ENCODE peak calls at places on chromosomes 13 and 19, in seven cellular contexts. One of them, this sample, is unnamed.

GRCh38 chr19:19160489-19161035 is 9.5 kb downstream of the MEF2B start:
- DNase-seq in IMR-90: no peak
- DNase-seq in trophoblast cell: no peak
- DNase-seq in neuronal stem cell: no peak
- DNase-seq in H9: no peak
- DNase-seq in H1: peak; percentile 76
- DNase-seq in mesenchymal stem cell: no peak
- DNase-seq in this sample: no peak

GRCh38 chr13:61410266-61410665 is 5.4 kb downstream of the PCDH20 start:
- DNase-seq in IMR-90: no peak
- DNase-seq in trophoblast cell: no peak
- DNase-seq in neuronal stem cell: no peak
- DNase-seq in H9: no peak
- DNase-seq in H1: no peak
- DNase-seq in mesenchymal stem cell: no peak
- DNase-seq in this sample: no peak

GRCh38 chr19:7083076-7083956 is 13.8 kb downstream of the ZNF557 start:
- DNase-seq in IMR-90: peak; percentile 38
- DNase-seq in trophoblast cell: no peak
- DNase-seq in neuronal stem cell: no peak
- DNase-seq in H9: no peak
- DNase-seq in H1: no peak
- DNase-seq in mesenchymal stem cell: peak; percentile 34
- DNase-seq in this sample: peak; percentile 70

GRCh38 chr19:3276341-3276799 is 51.9 kb downstream of the CELF5 start:
- DNase-seq in IMR-90: no peak
- DNase-seq in trophoblast cell: peak; percentile 14
- DNase-seq in neuronal stem cell: no peak
- DNase-seq in H9: peak; percentile 99
- DNase-seq in H1: peak; percentile 94
- DNase-seq in mesenchymal stem cell: no peak
- DNase-seq in this sample: no peak

GRCh38 chr19:6802336-6803035 is 30.0 kb downstream of the VAV1 start:
- DNase-seq in IMR-90: no peak
- DNase-seq in trophoblast cell: peak; percentile 37
- DNase-seq in neuronal stem cell: no peak
- DNase-seq in H9: peak; percentile 54
- DNase-seq in H1: no peak
- DNase-seq in mesenchymal stem cell: no peak
- DNase-seq in this sample: peak; percentile 21

GRCh38 chr19:3061214-3062161 is 807 bp downstream of the TLE5 start:
- DNase-seq in IMR-90: peak; percentile 17
- DNase-seq in trophoblast cell: no peak
- DNase-seq in neuronal stem cell: no peak
- DNase-seq in H9: no peak
- DNase-seq in H1: no peak
- DNase-seq in mesenchymal stem cell: no peak
- DNase-seq in this sample: no peak

GRCh38 chr13:25752957-25753540 is 298.8 kb downstream of the SHISA2 start:
- DNase-seq in IMR-90: peak; percentile 36
- DNase-seq in trophoblast cell: no peak
- DNase-seq in neuronal stem cell: no peak
- DNase-seq in H9: no peak
- DNase-seq in H1: no peak
- DNase-seq in mesenchymal stem cell: peak; percentile 81
- DNase-seq in this sample: no peak

GRCh38 chr19:6777434-6777833 is 4.9 kb downstream of the VAV1 start:
- DNase-seq in IMR-90: no peak
- DNase-seq in trophoblast cell: no peak
- DNase-seq in neuronal stem cell: no peak
- DNase-seq in H9: no peak
- DNase-seq in H1: no peak
- DNase-seq in mesenchymal stem cell: no peak
- DNase-seq in this sample: no peak

GRCh38 chr19:49468746-49469447 is 5.1 kb upstream of the FLT3LG start:
- DNase-seq in IMR-90: no peak
- DNase-seq in trophoblast cell: peak; percentile 27
- DNase-seq in neuronal stem cell: no peak
- DNase-seq in H9: peak; percentile 94
- DNase-seq in H1: peak; percentile 79
- DNase-seq in mesenchymal stem cell: peak; percentile 17
- DNase-seq in this sample: peak; percentile 95

GRCh38 chr13:80400164-80400767 is 59.3 kb upstream of the SPRY2 start:
- DNase-seq in IMR-90: no peak
- DNase-seq in trophoblast cell: no peak
- DNase-seq in neuronal stem cell: no peak
- DNase-seq in H9: no peak
- DNase-seq in H1: no peak
- DNase-seq in mesenchymal stem cell: no peak
- DNase-seq in this sample: no peak

GRCh38 chr19:50300814-50301606 is 28.2 kb downstream of the KCNC3 start:
- DNase-seq in IMR-90: peak; percentile 79
- DNase-seq in trophoblast cell: no peak
- DNase-seq in neuronal stem cell: no peak
- DNase-seq in H9: no peak
- DNase-seq in H1: no peak
- DNase-seq in mesenchymal stem cell: peak; percentile 49
- DNase-seq in this sample: no peak

GRCh38 chr19:4866595-4867424 is 657 bp downstream of the PLIN3 start:
- DNase-seq in IMR-90: peak; percentile 28
- DNase-seq in trophoblast cell: no peak
- DNase-seq in neuronal stem cell: peak; percentile 47
- DNase-seq in H9: peak; percentile 59
- DNase-seq in H1: peak; percentile 82
- DNase-seq in mesenchymal stem cell: peak; percentile 66
- DNase-seq in this sample: peak; percentile 58

GRCh38 chr13:50149143-50149703 is 134.0 kb downstream of the KCNRG start:
- DNase-seq in IMR-90: no peak
- DNase-seq in trophoblast cell: no peak
- DNase-seq in neuronal stem cell: no peak
- DNase-seq in H9: no peak
- DNase-seq in H1: no peak
- DNase-seq in mesenchymal stem cell: no peak
- DNase-seq in this sample: no peak

GRCh38 chr13:94548382-94549240 is 47.3 kb downstream of the TGDS start:
- DNase-seq in IMR-90: peak; percentile 29
- DNase-seq in trophoblast cell: no peak
- DNase-seq in neuronal stem cell: no peak
- DNase-seq in H9: peak; percentile 81
- DNase-seq in H1: no peak
- DNase-seq in mesenchymal stem cell: peak; percentile 61
- DNase-seq in this sample: no peak

GRCh38 chr19:55113570-55114039 is 3.8 kb downstream of the PPP1R12C start:
- DNase-seq in IMR-90: peak; percentile 92
- DNase-seq in trophoblast cell: peak; percentile 61
- DNase-seq in neuronal stem cell: peak; percentile 86
- DNase-seq in H9: peak; percentile 86
- DNase-seq in H1: peak; percentile 59
- DNase-seq in mesenchymal stem cell: peak; percentile 99
- DNase-seq in this sample: peak; percentile 99

GRCh38 chr19:52114691-52115090 is 19.1 kb upstream of the ZNF841 start:
- DNase-seq in IMR-90: no peak
- DNase-seq in trophoblast cell: no peak
- DNase-seq in neuronal stem cell: no peak
- DNase-seq in H9: no peak
- DNase-seq in H1: no peak
- DNase-seq in mesenchymal stem cell: no peak
- DNase-seq in this sample: no peak

GRCh38 chr13:48888613-48889012 is 87.1 kb upstream of the FNDC3A start:
- DNase-seq in IMR-90: no peak
- DNase-seq in trophoblast cell: no peak
- DNase-seq in neuronal stem cell: no peak
- DNase-seq in H9: no peak
- DNase-seq in H1: no peak
- DNase-seq in mesenchymal stem cell: no peak
- DNase-seq in this sample: no peak

GRCh38 chr19:44696939-44697669 is 1.8 kb upstream of the CEACAM16 start:
- DNase-seq in IMR-90: no peak
- DNase-seq in trophoblast cell: no peak
- DNase-seq in neuronal stem cell: no peak
- DNase-seq in H9: peak; percentile 62
- DNase-seq in H1: no peak
- DNase-seq in mesenchymal stem cell: no peak
- DNase-seq in this sample: peak; percentile 28

GRCh38 chr19:39352549-39353285 is 10.5 kb downstream of the SAMD4B start:
- DNase-seq in IMR-90: no peak
- DNase-seq in trophoblast cell: no peak
- DNase-seq in neuronal stem cell: no peak
- DNase-seq in H9: no peak
- DNase-seq in H1: no peak
- DNase-seq in mesenchymal stem cell: no peak
- DNase-seq in this sample: no peak
- H3K9ac ChIP-seq in IMR-90: no peak overlapping the region
- H3K9ac ChIP-seq in trophoblast cell: no peak overlapping the region
- H3K9ac ChIP-seq in neuronal stem cell: no peak overlapping the region
- H3K9ac ChIP-seq in H9: no peak overlapping the region
- H3K9ac ChIP-seq in H1: no peak overlapping the region
- H3K9ac ChIP-seq in mesenchymal stem cell: peak overlapping the region; percentile 85
- H3K9ac ChIP-seq in this sample: no peak overlapping the region

GRCh38 chr19:13670846-13671245 is 93.5 kb upstream of the MRI1 start:
- DNase-seq in IMR-90: no peak
- DNase-seq in trophoblast cell: no peak
- DNase-seq in neuronal stem cell: no peak
- DNase-seq in H9: no peak
- DNase-seq in H1: no peak
- DNase-seq in mesenchymal stem cell: no peak
- DNase-seq in this sample: no peak
- H2BK5ac ChIP-seq in IMR-90: no peak overlapping the region
- H2BK5ac ChIP-seq in trophoblast cell: no peak overlapping the region
- H2BK5ac ChIP-seq in neuronal stem cell: no peak overlapping the region
- H2BK5ac ChIP-seq in H9: no peak overlapping the region
- H2BK5ac ChIP-seq in H1: no peak overlapping the region
- H2BK5ac ChIP-seq in mesenchymal stem cell: no peak overlapping the region
- H2BK5ac ChIP-seq in this sample: no peak overlapping the region

GRCh38 chr13:85528578-85529215 is 270.5 kb downstream of the SLITRK6 start:
- DNase-seq in IMR-90: peak; percentile 90
- DNase-seq in trophoblast cell: peak; percentile 4
- DNase-seq in neuronal stem cell: no peak
- DNase-seq in H9: no peak
- DNase-seq in H1: no peak
- DNase-seq in mesenchymal stem cell: peak; percentile 37
- DNase-seq in this sample: peak; percentile 4
- H3K27ac ChIP-seq in IMR-90: peak overlapping the region; percentile 35
- H3K27ac ChIP-seq in trophoblast cell: peak overlapping the region; percentile 96
- H3K27ac ChIP-seq in neuronal stem cell: no peak overlapping the region
- H3K27ac ChIP-seq in H9: no peak overlapping the region
- H3K27ac ChIP-seq in H1: no peak overlapping the region
- H3K27ac ChIP-seq in mesenchymal stem cell: peak overlapping the region; percentile 16
- H3K27ac ChIP-seq in this sample: no peak overlapping the region

GRCh38 chr13:75508002-75508548 is 26.1 kb upstream of the TBC1D4 start:
- DNase-seq in IMR-90: no peak
- DNase-seq in trophoblast cell: no peak
- DNase-seq in neuronal stem cell: no peak
- DNase-seq in H9: no peak
- DNase-seq in H1: no peak
- DNase-seq in mesenchymal stem cell: no peak
- DNase-seq in this sample: no peak

GRCh38 chr13:75505327-75505726 is 23.4 kb upstream of the TBC1D4 start:
- DNase-seq in IMR-90: no peak
- DNase-seq in trophoblast cell: no peak
- DNase-seq in neuronal stem cell: no peak
- DNase-seq in H9: no peak
- DNase-seq in H1: no peak
- DNase-seq in mesenchymal stem cell: no peak
- DNase-seq in this sample: no peak

GRCh38 chr13:75507027-75508001 is 25.3 kb upstream of the TBC1D4 start:
- DNase-seq in IMR-90: no peak
- DNase-seq in trophoblast cell: no peak
- DNase-seq in neuronal stem cell: no peak
- DNase-seq in H9: no peak
- DNase-seq in H1: no peak
- DNase-seq in mesenchymal stem cell: no peak
- DNase-seq in this sample: no peak

GRCh38 chr13:75511226-75511625 is 26.4 kb downstream of the COMMD6 start:
- DNase-seq in IMR-90: no peak
- DNase-seq in trophoblast cell: no peak
- DNase-seq in neuronal stem cell: no peak
- DNase-seq in H9: no peak
- DNase-seq in H1: no peak
- DNase-seq in mesenchymal stem cell: no peak
- DNase-seq in this sample: no peak

DNA sequence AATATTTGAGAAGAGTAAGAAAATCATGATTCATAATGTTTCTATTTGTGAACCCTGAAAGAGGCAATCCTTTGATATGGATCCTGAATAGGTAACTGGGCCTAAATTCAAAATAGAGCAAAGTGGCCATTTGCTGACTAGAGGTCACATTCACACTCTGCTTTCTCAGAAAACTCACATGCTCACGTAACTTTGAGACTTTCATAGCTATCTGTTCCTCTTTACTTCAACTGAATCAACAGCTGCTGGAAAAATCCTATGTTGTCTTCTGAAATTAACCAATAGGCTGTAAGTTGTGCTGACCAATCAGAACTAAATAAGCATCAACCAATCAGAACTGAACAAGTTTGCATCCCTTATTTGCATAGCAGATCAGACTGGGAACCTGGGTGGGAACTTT is 24.0 kb upstream of the TBC1D4 start:
- DNase-seq in IMR-90: no peak
- DNase-seq in trophoblast cell: no peak
- DNase-seq in neuronal stem cell: no peak
- DNase-seq in H9: no peak
- DNase-seq in H1: no peak
- DNase-seq in mesenchymal stem cell: no peak
- DNase-seq in this sample: no peak
- H3K9ac ChIP-seq in IMR-90: no peak overlapping the region
- H3K9ac ChIP-seq in trophoblast cell: no peak overlapping the region
- H3K9ac ChIP-seq in neuronal stem cell: no peak overlapping the region
- H3K9ac ChIP-seq in H9: no peak overlapping the region
- H3K9ac ChIP-seq in H1: no peak overlapping the region
- H3K9ac ChIP-seq in mesenchymal stem cell: no peak overlapping the region
- H3K9ac ChIP-seq in this sample: no peak overlapping the region

GRCh38 chr13:108026671-108027410 is 188.5 kb downstream of the LIG4 start:
- DNase-seq in IMR-90: no peak
- DNase-seq in trophoblast cell: no peak
- DNase-seq in neuronal stem cell: no peak
- DNase-seq in H9: no peak
- DNase-seq in H1: no peak
- DNase-seq in mesenchymal stem cell: no peak
- DNase-seq in this sample: no peak
- H2BK5ac ChIP-seq in IMR-90: no peak overlapping the region
- H2BK5ac ChIP-seq in trophoblast cell: no peak overlapping the region
- H2BK5ac ChIP-seq in neuronal stem cell: no peak overlapping the region
- H2BK5ac ChIP-seq in H9: no peak overlapping the region
- H2BK5ac ChIP-seq in H1: no peak overlapping the region
- H2BK5ac ChIP-seq in mesenchymal stem cell: no peak overlapping the region
- H2BK5ac ChIP-seq in this sample: no peak overlapping the region